ENCODE peak calls at places on chromosomes 11 and 22, in eight cellular contexts. M, U, Q, Y, O, A, G and S are unnamed samples.
A peak's percentile ranks its signal among the peaks of the same experiment; 100 is the strongest.

GRCh38 chr11:114447892-114448291 is 8.6 kb downstream of the REXO2 start:
- DNase-seq in M (peak; percentile 85), U (no peak), Q (no peak), Y (no peak), O (no peak), A (no peak), G (no peak), S (no peak)

GRCh38 chr11:122661182-122661945 is 5.8 kb downstream of the UBASH3B start:
- DNase-seq in M (peak; percentile 83), U (no peak), Q (no peak), Y (no peak), O (no peak), A (no peak), G (no peak), S (no peak)

GRCh38 chr11:66970371-66970807 is 4.7 kb upstream of the C11orf86 start:
- DNase-seq in M (no peak), U (no peak), Q (no peak), Y (no peak), O (no peak), A (no peak), G (no peak), S (no peak)

GRCh38 chr22:37295946-37296345 is 13.6 kb downstream of the CYTH4 start:
- DNase-seq in M (no peak), U (no peak), Q (no peak), Y (no peak), O (no peak), A (no peak), G (no peak), S (no peak)

GRCh38 chr11:74644084-74644483 is 51.7 kb downstream of the POLD3 start:
- DNase-seq in M (no peak), U (no peak), Q (no peak), Y (no peak), O (no peak), A (no peak), G (no peak), S (no peak)

GRCh38 chr11:19934828-19935259 is 222.2 kb downstream of the NAV2 start:
- DNase-seq in M (peak; percentile 89), U (no peak), Q (no peak), Y (peak; percentile 47), O (no peak), A (no peak), G (no peak), S (no peak)

GRCh38 chr11:104826772-104827171 is 71.5 kb downstream of the CASP12 start:
- DNase-seq in M (no peak), U (no peak), Q (no peak), Y (no peak), O (no peak), A (no peak), G (no peak), S (no peak)

GRCh38 chr22:41557401-41558240 is 3.2 kb upstream of the CSDC2 start:
- DNase-seq in M (peak; percentile 94), U (no peak), Q (no peak), Y (peak; percentile 44), O (peak; percentile 95), A (peak; percentile 88), G (peak; percentile 46), S (no peak)

GRCh38 chr11:9060700-9061111 is 30.7 kb downstream of the SCUBE2 start:
- DNase-seq in M (no peak), U (no peak), Q (no peak), Y (peak; percentile 38), O (no peak), A (no peak), G (no peak), S (no peak)

GRCh38 chr22:32852346-32853251 is 51.1 kb downstream of the TIMP3 start:
- DNase-seq in M (no peak), U (no peak), Q (no peak), Y (peak; percentile 22), O (peak; percentile 78), A (peak; percentile 86), G (no peak), S (no peak)

GRCh38 chr11:64859542-64860414 is 15.3 kb upstream of the CDC42BPG start:
- DNase-seq in M (no peak), U (no peak), Q (no peak), Y (no peak), O (no peak), A (no peak), G (peak; percentile 62), S (peak; percentile 78)

GRCh38 chr11:103109818-103110388 is 677 bp downstream of the DYNC2H1 start:
- DNase-seq in M (no peak), U (no peak), Q (no peak), Y (no peak), O (peak; percentile 38), A (no peak), G (no peak), S (no peak)

GRCh38 chr11:8084352-8084751 is 3.3 kb downstream of the TUB start:
- DNase-seq in M (no peak), U (no peak), Q (no peak), Y (no peak), O (no peak), A (no peak), G (no peak), S (no peak)

GRCh38 chr11:95279921-95280861 is 49.2 kb upstream of the SESN3 start:
- DNase-seq in M (no peak), U (no peak), Q (no peak), Y (no peak), O (no peak), A (no peak), G (no peak), S (no peak)

GRCh38 chr11:95282337-95282751 is 51.3 kb upstream of the SESN3 start:
- DNase-seq in M (no peak), U (no peak), Q (no peak), Y (no peak), O (no peak), A (peak; percentile 74), G (no peak), S (no peak)

GRCh38 chr11:95283653-95284052 is 52.7 kb upstream of the SESN3 start:
- DNase-seq in M (no peak), U (no peak), Q (no peak), Y (no peak), O (no peak), A (no peak), G (no peak), S (no peak)

GRCh38 chr11:95283146-95283545 is 52.1 kb upstream of the SESN3 start:
- DNase-seq in M (no peak), U (no peak), Q (no peak), Y (no peak), O (no peak), A (no peak), G (no peak), S (no peak)

GRCh38 chr11:95277868-95278267 is 46.9 kb upstream of the SESN3 start:
- DNase-seq in M (no peak), U (no peak), Q (no peak), Y (no peak), O (no peak), A (no peak), G (no peak), S (no peak)
- H3K27ac ChIP-seq in M (no peak overlapping the region), U (no peak overlapping the region), Q (no peak overlapping the region), Y (no peak overlapping the region), O (no peak overlapping the region), A (no peak overlapping the region), G (no peak overlapping the region), S (no peak overlapping the region)

GRCh38 chr11:2996976-2997375 is 4.8 kb upstream of the NAP1L4 start:
- DNase-seq in M (no peak), U (no peak), Q (no peak), Y (no peak), O (peak; percentile 24), A (peak; percentile 42), G (no peak), S (peak; percentile 66)

GRCh38 chr11:3000032-3000961 is 8.2 kb upstream of the NAP1L4 start:
- DNase-seq in M (peak; percentile 60), U (no peak), Q (no peak), Y (no peak), O (peak; percentile 56), A (peak; percentile 94), G (peak; percentile 61), S (peak; percentile 81)

GRCh38 chr11:2999464-2999998 is 7.4 kb upstream of the NAP1L4 start:
- DNase-seq in M (no peak), U (no peak), Q (no peak), Y (no peak), O (no peak), A (peak; percentile 42), G (no peak), S (peak; percentile 45)

GRCh38 chr11:2997406-2997805 is 5.3 kb upstream of the NAP1L4 start:
- DNase-seq in M (no peak), U (no peak), Q (no peak), Y (no peak), O (peak; percentile 10), A (peak; percentile 10), G (no peak), S (peak; percentile 44)

GRCh38 chr11:2998073-2998850 is 6.1 kb upstream of the NAP1L4 start:
- DNase-seq in M (no peak), U (no peak), Q (no peak), Y (peak; percentile 29), O (peak; percentile 14), A (peak; percentile 33), G (peak; percentile 42), S (peak; percentile 37)
- TF ChIP-seq POLR2A in M (no peak), U (no peak), Q (no peak), Y (no peak), O (no peak), A (no peak), G (no peak), S (no peak)

DNA sequence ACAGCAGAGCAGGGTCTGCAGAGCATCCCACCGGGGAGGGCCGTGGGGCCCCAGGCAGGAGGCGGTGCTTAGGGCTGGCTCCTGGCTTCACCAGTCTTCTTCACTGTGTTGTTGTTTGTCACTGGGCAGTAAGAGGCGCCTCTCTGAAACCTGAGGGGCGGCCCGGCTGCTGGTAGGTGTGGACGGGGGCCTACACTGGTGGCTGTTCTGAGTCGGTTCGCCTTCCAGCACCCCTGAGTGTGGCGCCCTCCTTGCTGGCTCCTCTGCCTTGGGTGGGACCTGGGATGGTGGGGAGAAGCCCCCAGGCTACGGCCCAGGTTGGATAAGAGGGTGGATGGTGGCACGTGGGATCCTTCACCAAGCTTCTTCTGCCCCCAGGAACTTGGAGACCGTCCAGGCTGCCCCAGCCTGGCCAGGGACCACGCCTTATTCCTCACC is 10.4 kb upstream of the GRAMD4 start:
- DNase-seq in M (no peak), U (no peak), Q (no peak), Y (no peak), O (no peak), A (no peak), G (no peak), S (no peak)
- H3K27ac ChIP-seq in M (no peak overlapping the region), U (no peak overlapping the region), Q (no peak overlapping the region), Y (peak overlapping the region; percentile 11), O (no peak overlapping the region), A (no peak overlapping the region), G (peak overlapping the region; percentile 51), S (no peak overlapping the region)

GRCh38 chr11:6390718-6391547 is 659 bp downstream of the SMPD1 start:
- DNase-seq in M (no peak), U (no peak), Q (no peak), Y (no peak), O (no peak), A (no peak), G (no peak), S (no peak)

GRCh38 chr11:6387811-6388599 is 2.3 kb upstream of the SMPD1 start:
- DNase-seq in M (peak; percentile 51), U (no peak), Q (no peak), Y (no peak), O (no peak), A (no peak), G (no peak), S (no peak)

GRCh38 chr11:6391548-6392134 is 1.4 kb downstream of the SMPD1 start:
- DNase-seq in M (no peak), U (no peak), Q (no peak), Y (no peak), O (no peak), A (no peak), G (no peak), S (no peak)

GRCh38 chr11:6388747-6389146 is 1.5 kb upstream of the SMPD1 start:
- DNase-seq in M (no peak), U (no peak), Q (no peak), Y (no peak), O (no peak), A (no peak), G (no peak), S (no peak)

GRCh38 chr11:6389921-6390717 is at the start of gene SMPD1:
- DNase-seq in M (peak; percentile 80), U (peak; percentile 81), Q (peak; percentile 76), Y (peak; percentile 96), O (peak; percentile 92), A (peak; percentile 96), G (peak; percentile 96), S (peak; percentile 97)
- TF ChIP-seq POLR2A in M (peak; percentile 65), U (no peak), Q (no peak), Y (peak; percentile 77), O (no peak), A (peak; percentile 71), G (peak; percentile 78), S (peak; percentile 63)